ENCODE peak calls at places on chromosomes 16 and 17, in seven cellular contexts. One of them, this sample, is unnamed.

GRCh38 chr16:27314161-27314723 is 468 bp downstream of the IL4R start:
- DNase-seq in uterus: peak; percentile 76
- DNase-seq in tibial artery: peak; percentile 83
- DNase-seq in fibroblast of lung: peak; percentile 93
- DNase-seq in heart right ventricle: peak; percentile 75
- DNase-seq in fibroblast of pulmonary artery: peak; percentile 98
- DNase-seq in kidney epithelial cell: peak; percentile 61
- DNase-seq in this sample: peak; percentile 55

GRCh38 chr17:17523001-17523713 is 27.0 kb upstream of the RASD1 start:
- DNase-seq in uterus: no peak
- DNase-seq in tibial artery: no peak
- DNase-seq in fibroblast of lung: no peak
- DNase-seq in heart right ventricle: no peak
- DNase-seq in fibroblast of pulmonary artery: no peak
- DNase-seq in kidney epithelial cell: no peak
- DNase-seq in this sample: no peak

GRCh38 chr17:4969551-4970231 is 2.1 kb upstream of the SPAG7 start:
- DNase-seq in uterus: no peak
- DNase-seq in tibial artery: no peak
- DNase-seq in fibroblast of lung: peak; percentile 58
- DNase-seq in heart right ventricle: no peak
- DNase-seq in fibroblast of pulmonary artery: no peak
- DNase-seq in kidney epithelial cell: no peak
- DNase-seq in this sample: no peak

GRCh38 chr16:52912565-52913173 is 140.0 kb downstream of the CHD9NB start:
- DNase-seq in uterus: no peak
- DNase-seq in tibial artery: no peak
- DNase-seq in fibroblast of lung: peak; percentile 41
- DNase-seq in heart right ventricle: peak; percentile 38
- DNase-seq in fibroblast of pulmonary artery: peak; percentile 67
- DNase-seq in kidney epithelial cell: peak; percentile 7
- DNase-seq in this sample: peak; percentile 22

GRCh38 chr17:67594115-67594878 is 123.4 kb upstream of the NOL11 start:
- DNase-seq in uterus: no peak
- DNase-seq in tibial artery: no peak
- DNase-seq in fibroblast of lung: no peak
- DNase-seq in heart right ventricle: no peak
- DNase-seq in fibroblast of pulmonary artery: no peak
- DNase-seq in kidney epithelial cell: no peak
- DNase-seq in this sample: no peak

GRCh38 chr17:67443931-67444597 is 67.0 kb downstream of the PITPNC1 start:
- DNase-seq in uterus: peak; percentile 42
- DNase-seq in tibial artery: no peak
- DNase-seq in fibroblast of lung: peak; percentile 74
- DNase-seq in heart right ventricle: peak; percentile 45
- DNase-seq in fibroblast of pulmonary artery: peak; percentile 57
- DNase-seq in kidney epithelial cell: no peak
- DNase-seq in this sample: peak; percentile 83

GRCh38 chr16:68358951-68359350 is 48.1 kb downstream of the PRMT7 start:
- DNase-seq in uterus: no peak
- DNase-seq in tibial artery: no peak
- DNase-seq in fibroblast of lung: no peak
- DNase-seq in heart right ventricle: no peak
- DNase-seq in fibroblast of pulmonary artery: no peak
- DNase-seq in kidney epithelial cell: no peak
- DNase-seq in this sample: no peak

GRCh38 chr16:86200722-86201121 is 301.8 kb downstream of the IRF8 start:
- DNase-seq in uterus: no peak
- DNase-seq in tibial artery: no peak
- DNase-seq in fibroblast of lung: no peak
- DNase-seq in heart right ventricle: no peak
- DNase-seq in fibroblast of pulmonary artery: no peak
- DNase-seq in kidney epithelial cell: no peak
- DNase-seq in this sample: no peak

GRCh38 chr17:40190197-40191021 is 13.1 kb downstream of the RAPGEFL1 start:
- DNase-seq in uterus: no peak
- DNase-seq in tibial artery: no peak
- DNase-seq in fibroblast of lung: no peak
- DNase-seq in heart right ventricle: no peak
- DNase-seq in fibroblast of pulmonary artery: no peak
- DNase-seq in kidney epithelial cell: no peak
- DNase-seq in this sample: no peak

GRCh38 chr17:60390881-60391418 is 983 bp downstream of the USP32 start:
- DNase-seq in uterus: peak; percentile 14
- DNase-seq in tibial artery: no peak
- DNase-seq in fibroblast of lung: peak; percentile 61
- DNase-seq in heart right ventricle: peak; percentile 14
- DNase-seq in fibroblast of pulmonary artery: peak; percentile 53
- DNase-seq in kidney epithelial cell: no peak
- DNase-seq in this sample: no peak

DNA sequence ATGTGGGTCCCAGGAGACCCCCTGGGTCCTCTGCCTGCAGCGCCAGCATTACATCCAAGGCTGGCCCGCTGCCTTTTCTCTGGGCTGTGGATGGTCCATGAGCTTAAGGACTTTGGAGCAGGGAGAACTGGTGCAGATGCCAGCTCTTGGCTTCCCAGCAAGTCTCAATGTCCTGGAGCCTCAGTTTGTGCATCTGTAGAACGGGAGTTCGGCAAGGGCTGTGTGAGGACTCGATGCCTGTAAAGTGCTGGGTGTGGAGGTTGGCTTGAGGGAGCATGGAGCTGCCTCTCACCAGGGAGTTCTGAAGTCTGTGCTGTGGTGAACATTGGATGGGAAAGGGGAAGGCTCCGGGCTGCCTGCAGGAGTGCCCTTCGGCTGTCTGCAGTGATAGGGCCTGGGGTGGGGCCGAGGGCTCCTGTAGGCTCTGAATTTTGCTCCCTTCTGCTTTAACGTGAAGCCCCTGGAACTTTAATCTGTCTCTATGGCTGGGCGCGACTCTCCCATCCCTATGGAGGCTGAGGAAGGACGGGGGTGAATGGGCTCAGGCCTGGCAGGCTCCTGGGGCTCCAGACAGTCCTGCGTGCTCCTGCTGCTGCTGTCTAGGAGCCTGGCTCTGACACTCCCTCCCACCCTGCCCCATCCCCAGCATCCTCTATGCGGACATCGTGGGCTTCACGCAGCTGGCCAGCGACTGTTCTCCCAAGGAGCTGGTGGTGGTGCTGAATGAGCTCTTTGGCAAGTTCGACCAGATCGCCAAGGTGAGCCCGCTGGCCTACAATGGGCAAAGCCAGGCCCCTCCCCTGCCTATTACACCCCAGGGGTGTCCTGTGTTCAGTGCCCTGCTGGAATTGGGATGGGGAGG is 27.9 kb downstream of the ADCY7 start:
- DNase-seq in uterus: no peak
- DNase-seq in tibial artery: no peak
- DNase-seq in fibroblast of lung: no peak
- DNase-seq in heart right ventricle: no peak
- DNase-seq in fibroblast of pulmonary artery: no peak
- DNase-seq in kidney epithelial cell: no peak
- DNase-seq in this sample: no peak
- H3K4me3 ChIP-seq in uterus: no peak overlapping the region
- H3K4me3 ChIP-seq in tibial artery: no peak overlapping the region
- H3K4me3 ChIP-seq in fibroblast of lung: no peak overlapping the region
- H3K4me3 ChIP-seq in heart right ventricle: no peak overlapping the region
- H3K4me3 ChIP-seq in fibroblast of pulmonary artery: no peak overlapping the region
- H3K4me3 ChIP-seq in kidney epithelial cell: no peak overlapping the region
- H3K4me3 ChIP-seq in this sample: no peak overlapping the region

GRCh38 chr17:65531508-65532431 is 29.7 kb downstream of the AXIN2 start:
- DNase-seq in uterus: peak; percentile 80
- DNase-seq in tibial artery: peak; percentile 78
- DNase-seq in fibroblast of lung: peak; percentile 60
- DNase-seq in heart right ventricle: peak; percentile 39
- DNase-seq in fibroblast of pulmonary artery: peak; percentile 91
- DNase-seq in kidney epithelial cell: no peak
- DNase-seq in this sample: peak; percentile 45
- TF ChIP-seq CTCF in uterus: peak; percentile 16
- TF ChIP-seq CTCF in tibial artery: peak; percentile 16
- TF ChIP-seq CTCF in fibroblast of lung: peak; percentile 46
- TF ChIP-seq CTCF in heart right ventricle: no peak
- TF ChIP-seq CTCF in fibroblast of pulmonary artery: peak; percentile 48
- TF ChIP-seq CTCF in kidney epithelial cell: peak; percentile 3
- TF ChIP-seq CTCF in this sample: peak; percentile 31

GRCh38 chr17:50524838-50525237 is 7.7 kb upstream of the EPN3 start:
- DNase-seq in uterus: no peak
- DNase-seq in tibial artery: no peak
- DNase-seq in fibroblast of lung: no peak
- DNase-seq in heart right ventricle: no peak
- DNase-seq in fibroblast of pulmonary artery: no peak
- DNase-seq in kidney epithelial cell: no peak
- DNase-seq in this sample: no peak
- H3K4me3 ChIP-seq in uterus: no peak overlapping the region
- H3K4me3 ChIP-seq in tibial artery: no peak overlapping the region
- H3K4me3 ChIP-seq in fibroblast of lung: no peak overlapping the region
- H3K4me3 ChIP-seq in heart right ventricle: no peak overlapping the region
- H3K4me3 ChIP-seq in fibroblast of pulmonary artery: no peak overlapping the region
- H3K4me3 ChIP-seq in kidney epithelial cell: no peak overlapping the region
- H3K4me3 ChIP-seq in this sample: no peak overlapping the region

GRCh38 chr16:20610892-20611349 is 34.8 kb upstream of the ACSM2B start:
- DNase-seq in uterus: no peak
- DNase-seq in tibial artery: no peak
- DNase-seq in fibroblast of lung: no peak
- DNase-seq in heart right ventricle: no peak
- DNase-seq in fibroblast of pulmonary artery: no peak
- DNase-seq in kidney epithelial cell: no peak
- DNase-seq in this sample: no peak

GRCh38 chr16:20611350-20611902 is 35.3 kb upstream of the ACSM2B start:
- DNase-seq in uterus: no peak
- DNase-seq in tibial artery: peak; percentile 89
- DNase-seq in fibroblast of lung: no peak
- DNase-seq in heart right ventricle: peak; percentile 39
- DNase-seq in fibroblast of pulmonary artery: no peak
- DNase-seq in kidney epithelial cell: no peak
- DNase-seq in this sample: no peak

GRCh38 chr16:20612551-20613470 is 36.6 kb upstream of the ACSM2B start:
- DNase-seq in uterus: no peak
- DNase-seq in tibial artery: peak; percentile 92
- DNase-seq in fibroblast of lung: no peak
- DNase-seq in heart right ventricle: no peak
- DNase-seq in fibroblast of pulmonary artery: no peak
- DNase-seq in kidney epithelial cell: no peak
- DNase-seq in this sample: no peak

GRCh38 chr16:20611975-20612471 is 35.9 kb upstream of the ACSM2B start:
- DNase-seq in uterus: peak; percentile 55
- DNase-seq in tibial artery: peak; percentile 92
- DNase-seq in fibroblast of lung: no peak
- DNase-seq in heart right ventricle: peak; percentile 29
- DNase-seq in fibroblast of pulmonary artery: no peak
- DNase-seq in kidney epithelial cell: no peak
- DNase-seq in this sample: no peak

DNA sequence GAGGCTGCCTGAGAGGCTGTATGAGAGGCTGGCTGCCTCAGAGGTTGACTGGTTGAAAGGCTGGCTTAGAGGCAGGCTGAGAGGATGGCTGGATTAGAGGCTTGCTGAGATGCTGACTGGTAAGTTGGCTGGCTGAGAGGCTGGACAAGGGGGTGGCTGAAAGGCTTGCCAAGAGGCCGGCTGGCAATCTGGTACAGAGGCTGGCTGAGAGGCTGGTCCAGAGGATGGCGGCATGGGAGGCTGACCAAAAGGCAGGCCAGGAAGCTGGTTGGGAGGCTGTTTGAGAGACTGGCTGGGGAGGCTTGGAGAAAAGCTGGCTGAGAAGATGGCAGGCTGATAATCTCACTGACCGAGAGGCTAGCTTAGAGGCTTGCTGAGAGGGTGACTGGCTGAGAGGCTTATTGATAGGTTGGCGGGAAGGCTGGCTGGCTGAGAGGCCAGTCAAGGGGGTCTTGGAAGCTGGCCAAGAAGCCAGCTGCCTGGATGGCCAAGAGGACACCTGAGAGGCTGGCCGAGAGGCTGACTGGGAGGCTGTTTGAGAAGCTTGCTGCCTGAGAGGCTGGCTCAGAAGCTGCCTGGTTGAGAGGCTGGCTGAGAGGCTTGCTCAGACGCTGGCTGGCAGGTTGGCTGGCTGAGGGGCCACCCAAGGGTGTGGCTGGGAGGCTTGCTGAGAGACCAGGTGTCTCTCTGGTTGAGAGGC is 34.2 kb upstream of the ACSM2B start:
- DNase-seq in uterus: no peak
- DNase-seq in tibial artery: no peak
- DNase-seq in fibroblast of lung: no peak
- DNase-seq in heart right ventricle: no peak
- DNase-seq in fibroblast of pulmonary artery: no peak
- DNase-seq in kidney epithelial cell: no peak
- DNase-seq in this sample: no peak
- TF ChIP-seq CTCF in uterus: no peak
- TF ChIP-seq CTCF in tibial artery: no peak
- TF ChIP-seq CTCF in fibroblast of lung: no peak
- TF ChIP-seq CTCF in heart right ventricle: no peak
- TF ChIP-seq CTCF in fibroblast of pulmonary artery: no peak
- TF ChIP-seq CTCF in kidney epithelial cell: no peak
- TF ChIP-seq CTCF in this sample: no peak

GRCh38 chr16:31214705-31215286 is 877 bp downstream of the TRIM72 start:
- DNase-seq in uterus: no peak
- DNase-seq in tibial artery: no peak
- DNase-seq in fibroblast of lung: no peak
- DNase-seq in heart right ventricle: no peak
- DNase-seq in fibroblast of pulmonary artery: no peak
- DNase-seq in kidney epithelial cell: no peak
- DNase-seq in this sample: no peak

GRCh38 chr16:31215287-31216115 is 1.4 kb downstream of the PYDC1 start:
- DNase-seq in uterus: peak; percentile 36
- DNase-seq in tibial artery: no peak
- DNase-seq in fibroblast of lung: peak; percentile 71
- DNase-seq in heart right ventricle: peak; percentile 49
- DNase-seq in fibroblast of pulmonary artery: peak; percentile 56
- DNase-seq in kidney epithelial cell: no peak
- DNase-seq in this sample: no peak

GRCh38 chr16:31216552-31217530 is at the start of gene PYDC1:
- DNase-seq in uterus: no peak
- DNase-seq in tibial artery: no peak
- DNase-seq in fibroblast of lung: no peak
- DNase-seq in heart right ventricle: no peak
- DNase-seq in fibroblast of pulmonary artery: no peak
- DNase-seq in kidney epithelial cell: no peak
- DNase-seq in this sample: no peak

GRCh38 chr16:31213877-31214704 is at the start of gene TRIM72:
- DNase-seq in uterus: no peak
- DNase-seq in tibial artery: no peak
- DNase-seq in fibroblast of lung: no peak
- DNase-seq in heart right ventricle: no peak
- DNase-seq in fibroblast of pulmonary artery: no peak
- DNase-seq in kidney epithelial cell: no peak
- DNase-seq in this sample: no peak

GRCh38 chr16:31216116-31216469 is 842 bp downstream of the PYDC1 start:
- DNase-seq in uterus: no peak
- DNase-seq in tibial artery: no peak
- DNase-seq in fibroblast of lung: no peak
- DNase-seq in heart right ventricle: no peak
- DNase-seq in fibroblast of pulmonary artery: no peak
- DNase-seq in kidney epithelial cell: no peak
- DNase-seq in this sample: no peak
- H3K4me3 ChIP-seq in uterus: no peak overlapping the region
- H3K4me3 ChIP-seq in tibial artery: peak overlapping the region; percentile 55
- H3K4me3 ChIP-seq in fibroblast of lung: no peak overlapping the region
- H3K4me3 ChIP-seq in heart right ventricle: peak overlapping the region; percentile 44
- H3K4me3 ChIP-seq in fibroblast of pulmonary artery: no peak overlapping the region
- H3K4me3 ChIP-seq in kidney epithelial cell: no peak overlapping the region
- H3K4me3 ChIP-seq in this sample: no peak overlapping the region

This sample was measured in HFF-Myc.